ENCODE peak calls at places on chromosome 1, in nine cellular contexts. F, M, N, T, E, Q, L, Z and S are unnamed samples.

GRCh38 chr1:156750191-156750931 is 1.1 kb downstream of the HDGF start:
- DNase-seq in E (peak), L (no peak), F (no peak), M (no peak), Z (peak), N (peak), Q (no peak), T (no peak), S (no peak)

GRCh38 chr1:100358210-100358609 is 5.9 kb downstream of the CDC14A start:
- DNase-seq in Z (no peak), M (no peak), L (no peak), E (no peak), N (peak), T (no peak), Q (no peak), F (no peak), S (no peak)

GRCh38 chr1:50976890-50977574 is 7.0 kb downstream of the CDKN2C start:
- DNase-seq in N (peak), T (no peak), M (peak), E (no peak), Q (peak), F (peak), L (no peak), Z (no peak), S (no peak)

GRCh38 chr1:214545293-214545692 is 6.1 kb downstream of the PTPN14 start:
- DNase-seq in T (no peak), N (no peak), M (no peak), F (no peak), E (no peak), L (no peak), Q (no peak), Z (no peak), S (no peak)

GRCh38 chr1:26744075-26744958 is 43.4 kb upstream of the PIGV start:
- DNase-seq in Q (peak), T (no peak), E (peak), N (peak), M (peak), F (peak), Z (peak), L (peak), S (no peak)

GRCh38 chr1:45892068-45892785 is 88.8 kb downstream of the MAST2 start:
- DNase-seq in T (no peak), Z (no peak), Q (peak), M (no peak), L (no peak), F (no peak), E (peak), N (peak), S (no peak)

GRCh38 chr1:67434491-67434890 is 4.3 kb upstream of the SERBP1 start:
- DNase-seq in Q (no peak), T (no peak), Z (no peak), M (no peak), F (no peak), E (no peak), N (no peak), L (no peak), S (no peak)

GRCh38 chr1:171983584-171983983 is 142.3 kb downstream of the DNM3 start:
- DNase-seq in M (no peak), Z (no peak), N (peak), L (no peak), F (no peak), E (no peak), Q (peak), T (no peak), S (no peak)

GRCh38 chr1:198206292-198206691 is 49.5 kb downstream of the NEK7 start:
- DNase-seq in Z (no peak), E (no peak), L (no peak), F (no peak), T (no peak), M (no peak), N (no peak), Q (no peak), S (no peak)

GRCh38 chr1:223208164-223209075 is 65.4 kb upstream of the TLR5 start:
- DNase-seq in T (no peak), M (no peak), E (no peak), L (no peak), N (no peak), Z (no peak), F (no peak), Q (peak), S (no peak)

GRCh38 chr1:39839651-39840050 is 43.7 kb downstream of the TRIT1 start:
- DNase-seq in L (no peak), T (no peak), N (no peak), Q (no peak), Z (no peak), M (no peak), E (no peak), F (no peak), S (no peak)

GRCh38 chr1:184950209-184950608 is 24.1 kb downstream of the NIBAN1 start:
- DNase-seq in L (no peak), M (no peak), Z (no peak), Q (no peak), F (no peak), E (no peak), T (no peak), N (no peak), S (no peak)

GRCh38 chr1:6294080-6294867 is 33.4 kb upstream of the GPR153 start:
- DNase-seq in F (no peak), M (no peak), T (no peak), L (no peak), E (no peak), N (no peak), Z (no peak), Q (no peak), S (no peak)

GRCh38 chr1:197399691-197400521 is 131.9 kb downstream of the CRB1 start:
- DNase-seq in E (no peak), L (no peak), M (peak), T (no peak), N (peak), Z (no peak), F (no peak), Q (peak), S (no peak)

GRCh38 chr1:160168609-160169369 is 17.4 kb downstream of the ATP1A4 start:
- DNase-seq in M (no peak), Z (no peak), E (no peak), Q (peak), F (no peak), T (no peak), N (no peak), L (no peak), S (no peak)

GRCh38 chr1:47523812-47524170 is 85.9 kb downstream of the FOXD2 start:
- DNase-seq in L (no peak), M (no peak), T (no peak), E (no peak), Z (no peak), F (no peak), Q (no peak), N (no peak), S (no peak)

GRCh38 chr1:155050560-155051341 is at the start of gene ADAM15:
- DNase-seq in N (peak), M (peak), L (no peak), Q (peak), T (peak), E (peak), F (peak), Z (peak), S (peak)

GRCh38 chr1:78884685-78885452 is 121.7 kb downstream of the ADGRL4 start:
- DNase-seq in L (no peak), T (no peak), Z (no peak), E (no peak), N (peak), Q (peak), M (no peak), F (no peak), S (no peak)

GRCh38 chr1:207836616-207837352 is 74.1 kb downstream of the CD34 start:
- DNase-seq in Z (no peak), Q (no peak), F (peak), N (no peak), M (no peak), T (no peak), E (no peak), L (no peak), S (no peak)

GRCh38 chr1:107965112-107965991 is at the start of gene VAV3:
- DNase-seq in Q (peak), N (peak), Z (peak), E (peak), F (peak), L (no peak), T (peak), M (peak), S (no peak)

GRCh38 chr1:232470711-232471110 is 159.2 kb downstream of the SIPA1L2 start:
- DNase-seq in N (no peak), L (no peak), M (no peak), Z (no peak), F (no peak), T (no peak), E (no peak), Q (no peak), S (no peak)

GRCh38 chr1:85584923-85585322 is 4.4 kb downstream of the CCN1 start:
- DNase-seq in Z (no peak), Q (peak), T (no peak), F (no peak), M (no peak), L (no peak), N (peak), E (no peak), S (no peak)

GRCh38 chr1:30754684-30755171 is 2.8 kb downstream of the LAPTM5 start:
- DNase-seq in F (no peak), L (no peak), Z (no peak), Q (no peak), E (no peak), M (peak), T (no peak), N (no peak), S (no peak)

GRCh38 chr1:65983500-65983899 is 190.8 kb downstream of the PDE4B start:
- DNase-seq in L (no peak), E (no peak), M (no peak), T (no peak), Q (no peak), Z (no peak), N (no peak), F (no peak), S (no peak)

GRCh38 chr1:41918450-41919043 is at the start of gene HIVEP3:
- DNase-seq in N (peak), E (no peak), M (no peak), T (no peak), Z (no peak), Q (no peak), L (no peak), F (no peak), S (no peak)

GRCh38 chr1:78003882-78004718 is 639 bp upstream of the DNAJB4 start:
- DNase-seq in F (no peak), Z (peak), Q (peak), T (no peak), N (peak), M (peak), E (no peak), L (no peak), S (no peak)

GRCh38 chr1:24600551-24600950 is 42.6 kb upstream of the SRRM1 start:
- DNase-seq in E (no peak), L (no peak), N (no peak), M (no peak), T (no peak), F (no peak), Q (no peak), Z (no peak), S (no peak)

GRCh38 chr1:172874950-172875349 is 175.8 kb downstream of the TNFSF18 start:
- DNase-seq in E (no peak), F (no peak), Z (no peak), Q (no peak), M (peak), L (no peak), T (no peak), N (no peak), S (no peak)

GRCh38 chr1:18641005-18641941 is 10.6 kb downstream of the PAX7 start:
- DNase-seq in N (no peak), Z (no peak), M (peak), Q (no peak), L (no peak), F (no peak), E (no peak), T (no peak), S (no peak)

GRCh38 chr1:182670032-182670431 is 14.4 kb downstream of the RGS8 start:
- DNase-seq in F (no peak), T (no peak), E (no peak), Z (no peak), Q (no peak), N (no peak), L (no peak), M (no peak), S (no peak)

GRCh38 chr1:20183876-20184275 is 2.0 kb upstream of the UBXN10 start:
- DNase-seq in Z (peak), E (no peak), T (no peak), Q (no peak), L (no peak), M (no peak), N (no peak), F (no peak), S (no peak)

GRCh38 chr1:11882814-11883538 is 24.2 kb upstream of the NPPB start:
- DNase-seq in F (no peak), T (no peak), N (peak), Q (no peak), M (no peak), Z (no peak), E (peak), L (no peak), S (no peak)

GRCh38 chr1:212030936-212031528 is 4.3 kb downstream of the INTS7 start:
- DNase-seq in M (no peak), T (no peak), E (no peak), L (no peak), Z (no peak), F (no peak), Q (peak), N (peak), S (no peak)

GRCh38 chr1:43205671-43206070 is 33.5 kb downstream of the CFAP57 start:
- DNase-seq in M (no peak), T (no peak), E (no peak), N (peak), L (no peak), Z (no peak), Q (peak), F (no peak), S (no peak)

GRCh38 chr1:75969550-75969949 is 37.3 kb upstream of the ASB17 start:
- DNase-seq in E (no peak), Z (no peak), N (no peak), F (no peak), T (no peak), L (no peak), M (no peak), Q (no peak), S (no peak)

GRCh38 chr1:145985129-145985501 is 11.3 kb downstream of the TXNIP start:
- DNase-seq in Z (peak), L (no peak), E (peak), F (peak), T (no peak), N (no peak), M (no peak), Q (no peak), S (no peak)

GRCh38 chr1:96075704-96076455 is 645.7 kb upstream of the PTBP2 start:
- DNase-seq in Z (no peak), L (no peak), N (peak), E (no peak), M (no peak), Q (no peak), T (no peak), F (no peak), S (no peak)

GRCh38 chr1:96076589-96076988 is 645.0 kb upstream of the PTBP2 start:
- DNase-seq in F (no peak), T (no peak), E (no peak), Q (no peak), N (no peak), Z (no peak), L (no peak), M (no peak), S (no peak)

DNA sequence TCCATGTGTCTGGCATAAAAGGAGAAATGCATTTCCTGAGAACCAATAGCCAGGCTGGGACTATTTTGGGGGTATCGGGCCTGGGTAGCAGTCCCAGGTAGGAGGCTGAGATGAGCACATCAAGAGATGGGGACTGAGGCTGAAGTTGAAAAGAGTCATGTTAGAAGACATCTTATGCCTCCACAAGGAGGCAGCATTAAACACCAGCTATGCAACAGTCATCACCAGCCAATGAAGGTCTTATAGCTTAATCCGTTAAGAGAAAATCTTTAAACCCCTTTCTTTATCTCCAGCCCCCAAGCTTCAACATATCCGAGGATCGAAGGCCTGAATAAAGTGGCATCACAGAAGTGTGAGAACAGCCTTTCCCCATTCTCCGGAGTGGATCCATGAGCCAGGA is 640.7 kb upstream of the PTBP2 start:
- DNase-seq in F (no peak), M (no peak), N (peak), E (no peak), T (no peak), L (no peak), Q (peak), Z (no peak), S (no peak)
- TF ChIP-seq CTCF in F (no peak), M (no peak), N (no peak), E (no peak), T (no peak), L (no peak), Q (peak), Z (no peak), S (peak)

GRCh38 chr1:116325922-116326321 is 47.1 kb upstream of the ATP1A1 start:
- DNase-seq in E (no peak), T (no peak), F (no peak), N (no peak), Z (no peak), L (no peak), M (no peak), Q (no peak), S (no peak)
- TF ChIP-seq CTCF in E (no peak), T (no peak), F (no peak), N (no peak), Z (no peak), L (no peak), M (no peak), Q (no peak), S (no peak)

DNA sequence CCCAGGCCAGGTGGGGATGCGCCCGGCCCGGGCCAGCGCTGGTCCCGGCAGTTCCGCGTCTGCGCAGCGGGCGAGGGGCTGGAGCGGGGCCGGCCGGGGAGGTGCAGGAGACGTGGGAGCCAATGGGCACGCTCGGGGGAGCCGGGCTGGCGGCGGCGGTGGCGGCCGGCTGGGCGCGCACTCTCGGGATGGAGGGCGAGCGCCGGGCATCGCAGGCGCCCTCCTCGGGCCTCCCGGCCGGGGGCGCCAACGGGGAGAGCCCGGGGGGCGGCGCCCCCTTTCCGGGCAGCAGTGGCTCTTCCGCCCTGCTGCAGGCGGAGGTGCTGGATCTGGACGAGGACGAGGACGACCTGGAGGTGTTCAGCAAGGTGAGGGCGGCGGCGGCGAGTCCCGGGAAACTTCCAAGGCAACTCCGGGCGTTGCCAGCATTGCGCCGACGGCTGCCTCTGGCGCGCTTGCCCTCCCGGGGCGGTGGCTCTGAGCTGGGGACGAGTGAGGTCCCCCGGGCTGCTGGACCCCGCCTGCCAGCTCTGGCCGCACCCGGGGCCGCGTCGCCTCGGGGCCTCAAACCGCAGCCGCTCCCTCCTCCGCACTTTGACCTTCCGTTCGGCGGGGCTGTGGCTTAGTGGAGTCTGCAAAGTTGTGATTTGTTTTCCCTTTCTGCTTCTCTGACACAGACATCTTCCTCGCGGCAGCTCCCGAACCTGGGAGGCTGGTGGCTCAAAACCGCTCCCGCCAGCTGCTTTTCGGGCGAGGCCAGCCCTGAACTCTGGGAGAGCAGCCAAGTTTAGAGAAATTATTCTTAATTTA is at the start of gene SNX7:
- DNase-seq in F (peak), N (peak), Q (peak), T (peak), E (peak), M (peak), Z (peak), L (no peak), S (peak)
- TF ChIP-seq CTCF in F (peak), N (no peak), Q (peak), T (peak), E (no peak), M (no peak), Z (no peak), L (no peak), S (peak)

DNA sequence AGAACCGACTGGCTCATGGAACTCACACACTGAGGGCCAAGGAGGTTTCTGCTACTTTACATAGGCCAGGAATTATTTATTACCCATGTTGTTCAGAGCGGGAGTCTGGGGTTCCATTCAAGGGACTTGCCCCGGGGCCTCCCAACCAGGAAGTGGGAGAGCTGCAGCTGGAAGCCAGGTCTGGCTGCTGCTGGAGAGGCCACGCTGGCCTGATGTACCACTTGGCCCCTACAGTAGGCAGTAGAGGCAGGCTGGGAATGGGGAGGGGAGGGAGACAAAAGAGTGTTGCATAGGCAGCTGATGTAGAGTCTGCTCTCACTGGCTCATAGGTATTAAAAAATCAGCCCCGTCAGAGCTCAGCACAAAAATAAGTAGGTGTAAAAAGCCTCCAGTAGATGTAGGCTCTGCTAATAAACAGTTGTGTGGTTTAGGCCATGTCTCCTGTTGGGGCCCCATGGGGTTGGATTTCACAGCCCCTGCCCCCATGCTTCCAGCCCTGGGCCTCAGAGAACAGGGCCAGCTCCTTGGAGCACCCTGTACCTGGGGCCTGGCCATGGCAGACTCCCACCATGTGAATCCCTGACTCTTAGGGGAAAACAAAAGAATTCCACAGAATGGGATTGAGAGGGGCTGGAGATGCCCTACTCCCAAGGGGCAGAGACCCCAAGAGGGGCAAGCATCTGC is 11.7 kb downstream of the LRP8 start:
- DNase-seq in N (no peak), E (no peak), L (no peak), F (no peak), M (peak), Z (no peak), Q (no peak), T (no peak), S (no peak)
- TF ChIP-seq CTCF in N (no peak), E (no peak), L (no peak), F (no peak), M (no peak), Z (no peak), Q (peak), T (peak), S (no peak)